ENCODE peak calls at places on chromosome 12, in eight cellular contexts. T is GM12891; R is GM04504; Y is AG20443; D is activated CD4-positive, CD25-positive, alpha-beta regulatory T cell treated with anti-CD3 and anti-CD28 coated beads, Interleukin-2, amount 50 U/mL, for 72 hours; K is activated naive CD4-positive, alpha-beta T cell treated with anti-CD3 and anti-CD28 coated beads, Interleukin-2, amount 10 ng/mL, durations not matched to agents 7 days and 5 days; O is NCI-H748 treated with DMSO at 0.1 percent for 48 hours; W is neural crest cell. G is an unnamed sample.

GRCh38 chr12:53340398-53340797 is 4.2 kb upstream of the SP7 start:
- DNase-seq in T (peak; percentile 1), R (no peak), Y (no peak), D (no peak), K (no peak), O (no peak), W (no peak), G (no peak)

GRCh38 chr12:95804296-95804695 is 13.7 kb upstream of the NTN4 start:
- DNase-seq in T (no peak), R (no peak), Y (no peak), D (no peak), K (no peak), O (no peak), W (no peak), G (no peak)

GRCh38 chr12:44500423-44500822 is 375.7 kb downstream of the NELL2 start:
- DNase-seq in T (no peak), R (no peak), Y (no peak), D (no peak), K (no peak), O (no peak), W (no peak), G (no peak)

GRCh38 chr12:70724444-70724843 is 87.2 kb upstream of the PTPRB start:
- DNase-seq in T (no peak), R (no peak), Y (no peak), D (no peak), K (no peak), O (peak; percentile 23), W (no peak), G (no peak)

GRCh38 chr12:52679875-52680274 is 332 bp downstream of the KRT1 start:
- DNase-seq in T (no peak), R (no peak), Y (no peak), D (no peak), K (no peak), O (no peak), W (no peak), G (no peak)

GRCh38 chr12:31444801-31445200 is 118.9 kb upstream of the SINHCAF start:
- DNase-seq in T (no peak), R (no peak), Y (no peak), D (no peak), K (no peak), O (no peak), W (no peak), G (no peak)

GRCh38 chr12:40336573-40337199 is 111.9 kb downstream of the LRRK2 start:
- DNase-seq in T (peak; percentile 3), R (no peak), Y (peak; percentile 52), D (no peak), K (no peak), O (no peak), W (no peak), G (no peak)

GRCh38 chr12:89451876-89452275 is 72.7 kb downstream of the GALNT4 start:
- DNase-seq in T (no peak), R (peak; percentile 77), Y (peak; percentile 78), D (no peak), K (no peak), O (no peak), W (peak; percentile 30), G (peak; percentile 89)

GRCh38 chr12:117459229-117459628 is 97.8 kb upstream of the NOS1 start:
- DNase-seq in T (no peak), R (no peak), Y (no peak), D (no peak), K (no peak), O (no peak), W (no peak), G (no peak)